ENCODE peak calls at places on chromosomes 4 and X, in four cellular contexts. E is K562, U is GM12878, A is GM12891. X is an unnamed sample.

GRCh38 chrX:27463187-27463586 is at the start of gene PPP4R3C:
- DNase-seq in E (no peak), U (no peak), A (no peak), X (no peak)

GRCh38 chrX:39875834-39876625 is 221.7 kb downstream of the BCOR start:
- DNase-seq in E (no peak), U (no peak), A (no peak), X (no peak)

GRCh38 chr4:137961051-137961438 is 281.1 kb downstream of the SLC7A11 start:
- DNase-seq in E (no peak), U (no peak), A (no peak), X (no peak)

GRCh38 chr4:186845137-186845842 is 121.6 kb upstream of the FAT1 start:
- DNase-seq in E (peak), U (no peak), A (no peak), X (no peak)

GRCh38 chr4:98181815-98182214 is 38.5 kb upstream of the STPG2 start:
- DNase-seq in E (no peak), U (no peak), A (no peak), X (no peak)

GRCh38 chr4:84381759-84382158 is 117.3 kb downstream of the NKX6-1 start:
- DNase-seq in E (no peak), U (no peak), A (no peak), X (no peak)

GRCh38 chr4:7817877-7818675 is 121.6 kb downstream of the AFAP1 start:
- DNase-seq in E (no peak), U (no peak), A (no peak), X (no peak)

GRCh38 chrX:71623714-71624113 is 5.4 kb upstream of the CXCR3 start:
- DNase-seq in E (no peak), U (no peak), A (no peak), X (no peak)

GRCh38 chr4:77952399-77952974 is 89.9 kb downstream of the MRPL1 start:
- DNase-seq in E (no peak), U (no peak), A (no peak), X (no peak)

GRCh38 chr4:40848251-40848650 is 98.5 kb downstream of the NSUN7 start:
- DNase-seq in E (no peak), U (no peak), A (no peak), X (no peak)

GRCh38 chr4:83852085-83852451 is 316.2 kb downstream of the GPAT3 start:
- DNase-seq in E (no peak), U (no peak), A (no peak), X (no peak)

GRCh38 chr4:77525538-77525937 is 80.1 kb upstream of the CXCL13 start:
- DNase-seq in E (no peak), U (no peak), A (no peak), X (no peak)

GRCh38 chr4:186347743-186348142 is 81.8 kb downstream of the F11 start:
- DNase-seq in E (no peak), U (no peak), A (no peak), X (no peak)

GRCh38 chr4:147927377-147928137 is 195.7 kb downstream of the ARHGAP10 start:
- DNase-seq in E (no peak), U (no peak), A (no peak), X (no peak)

GRCh38 chr4:166903408-166903807 is 330.9 kb downstream of the SPOCK3 start:
- DNase-seq in E (no peak), U (no peak), A (no peak), X (no peak)

GRCh38 chrX:9861711-9862110 is 75.5 kb downstream of the SHROOM2 start:
- DNase-seq in E (no peak), U (no peak), A (no peak), X (no peak)

GRCh38 chr4:175772170-175772685 is 39.8 kb downstream of the GPM6A start:
- DNase-seq in E (no peak), U (no peak), A (no peak), X (no peak)

GRCh38 chr4:33649015-33649414 is 2595.3 kb downstream of the ARAP2 start:
- DNase-seq in E (no peak), U (no peak), A (no peak), X (no peak)

GRCh38 chr4:123116412-123116811 is 194.0 kb upstream of the NUDT6 start:
- DNase-seq in E (no peak), U (no peak), A (no peak), X (no peak)

GRCh38 chrX:11953615-11954014 is 184.7 kb upstream of the FRMPD4 start:
- DNase-seq in E (no peak), U (no peak), A (no peak), X (no peak)

GRCh38 chrX:27728291-27728690 is 79.5 kb upstream of the MAGEB10 start:
- DNase-seq in E (no peak), U (no peak), A (no peak), X (no peak)

GRCh38 chrX:37420756-37421155 is 71.6 kb downstream of the PRRG1 start:
- DNase-seq in E (no peak), U (no peak), A (no peak), X (no peak)

GRCh38 chr4:69321153-69321729 is 41.0 kb downstream of the UGT2B28 start:
- DNase-seq in E (no peak), U (no peak), A (no peak), X (no peak)

GRCh38 chr4:48602222-48602621 is 112.2 kb downstream of the ZAR1 start:
- DNase-seq in E (no peak), U (no peak), A (no peak), X (no peak)

GRCh38 chrX:12360389-12360788 is 222.1 kb downstream of the FRMPD4 start:
- DNase-seq in E (no peak), U (no peak), A (no peak), X (no peak)

GRCh38 chr4:169270810-169271691 is at the start of gene SH3RF1:
- DNase-seq in E (peak), U (no peak), A (peak), X (peak)

GRCh38 chr4:109576462-109576861 is 16.4 kb downstream of the MCUB start:
- DNase-seq in E (peak), U (no peak), A (no peak), X (no peak)

GRCh38 chr4:175412161-175412560 is 399.9 kb downstream of the GPM6A start:
- DNase-seq in E (no peak), U (no peak), A (no peak), X (no peak)

GRCh38 chr4:8616831-8617230 is 24.3 kb downstream of the CPZ start:
- DNase-seq in E (no peak), U (no peak), A (no peak), X (no peak)

GRCh38 chrX:73855546-73855945 is 292.5 kb downstream of the CHIC1 start:
- DNase-seq in E (peak), U (peak), A (no peak), X (no peak)

GRCh38 chr4:74546020-74546419 is 101.1 kb downstream of the AREG start:
- DNase-seq in E (no peak), U (no peak), A (no peak), X (no peak)

GRCh38 chrX:41302293-41302868 is 31.6 kb upstream of the DDX3X start:
- DNase-seq in E (no peak), U (no peak), A (no peak), X (no peak)

GRCh38 chrX:276588-277171 is 4.5 kb upstream of the PLCXD1 start:
- DNase-seq in E (peak), U (no peak), A (no peak), X (no peak)

GRCh38 chrX:17685026-17685425 is 52.3 kb upstream of the SCML1 start:
- DNase-seq in E (no peak), U (no peak), A (no peak), X (no peak)

GRCh38 chrX:53440631-53441517 is 6.7 kb upstream of the HSD17B10 start:
- DNase-seq in E (no peak), U (no peak), A (no peak), X (peak)

GRCh38 chrX:132631579-132632232 is 142.9 kb upstream of the MBNL3 start:
- DNase-seq in E (peak), U (no peak), A (no peak), X (no peak)

GRCh38 chrX:135345328-135345645 is 36.0 kb downstream of the ETDC start:
- DNase-seq in E (no peak), U (no peak), A (no peak), X (no peak)

GRCh38 chrX:28586291-28586690 is 955 bp upstream of the IL1RAPL1 start:
- DNase-seq in E (no peak), U (no peak), A (no peak), X (no peak)

GRCh38 chr4:140764785-140765392 is 8.7 kb upstream of the TBC1D9 start:
- DNase-seq in E (no peak), U (no peak), A (no peak), X (no peak)

GRCh38 chr4:3344596-3344995 is 51.8 kb downstream of the RGS12 start:
- DNase-seq in E (no peak), U (no peak), A (no peak), X (no peak)
- TF ChIP-seq SPI1 in E (no peak), U (no peak), A (no peak), X (no peak)

DNA sequence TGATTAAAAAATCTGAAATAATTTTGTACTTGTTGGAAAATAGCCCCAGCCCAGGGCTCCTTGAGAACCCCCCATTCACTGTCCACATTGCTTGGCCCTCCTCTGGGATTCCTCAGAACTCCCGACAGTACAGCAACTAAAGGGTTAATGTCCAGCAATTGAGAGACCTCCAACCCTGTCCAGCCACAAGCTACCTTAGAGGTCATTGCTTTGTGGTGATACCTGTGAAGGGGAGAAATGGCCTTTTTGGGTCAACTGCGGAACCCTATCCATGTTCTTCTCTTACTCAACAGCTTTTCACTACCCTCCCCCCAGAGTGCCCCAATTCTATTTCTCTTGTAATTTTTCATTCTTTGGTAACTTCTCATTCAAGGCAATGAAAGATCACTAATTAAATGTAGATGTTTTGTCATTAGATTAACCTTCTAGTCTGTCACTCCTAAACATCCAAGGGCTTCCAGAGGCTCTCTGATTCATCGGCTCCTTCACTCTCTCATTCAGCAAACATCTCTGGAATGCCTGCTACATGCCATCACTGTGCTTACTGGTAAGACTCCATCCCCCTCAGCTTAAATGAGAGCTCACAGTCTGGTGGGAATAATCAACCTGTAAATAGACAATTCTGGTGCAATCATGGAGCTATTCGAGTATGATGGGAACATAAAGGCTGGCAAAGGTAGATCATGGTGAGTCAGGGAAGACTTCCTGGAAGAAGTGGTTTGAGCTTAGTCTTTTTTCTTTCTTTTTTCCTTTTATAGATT is 241.4 kb upstream of the PGRMC2 start:
- DNase-seq in E (no peak), U (no peak), A (no peak), X (no peak)
- TF ChIP-seq SPI1 in E (no peak), U (no peak), A (no peak), X (no peak)

DNA sequence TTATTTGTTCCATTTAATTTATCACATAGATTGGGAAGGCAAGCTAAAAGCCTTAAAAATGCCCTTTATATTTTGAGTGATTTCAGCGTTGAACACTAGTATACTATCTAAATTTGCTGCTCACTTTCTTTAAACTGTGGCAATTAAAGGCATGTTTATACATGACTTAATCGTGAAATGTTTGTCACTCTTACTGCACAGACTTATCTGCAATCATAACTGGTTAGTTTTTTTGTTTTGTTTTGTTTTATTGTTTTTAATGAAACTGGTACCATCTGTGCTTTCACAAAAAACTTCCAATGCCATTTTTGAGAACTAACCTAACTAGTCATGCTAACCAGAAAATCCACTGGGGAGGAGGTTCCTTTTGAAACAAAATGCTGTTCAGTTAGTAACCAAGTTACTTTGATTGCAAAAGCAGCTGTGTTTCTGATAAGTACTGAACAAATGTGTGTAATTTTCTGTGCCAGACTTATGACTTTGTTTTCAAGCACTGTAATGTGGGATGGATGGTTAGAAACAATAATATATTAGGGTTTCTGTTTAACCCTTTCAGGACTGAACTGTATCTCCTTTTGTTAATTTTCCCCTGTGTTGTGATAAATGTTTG is 56.1 kb downstream of the CCKAR start:
- DNase-seq in E (no peak), U (no peak), A (no peak), X (no peak)
- TF ChIP-seq SPI1 in E (no peak), U (no peak), A (no peak), X (no peak)

GRCh38 chrX:65601530-65602281 is 65.7 kb upstream of the MSN start:
- DNase-seq in E (no peak), U (no peak), A (no peak), X (peak)
- TF ChIP-seq SPI1 in E (no peak), U (no peak), A (peak), X (peak)

GRCh38 chr4:158020734-158021346 is 152.0 kb downstream of the GASK1B start:
- DNase-seq in E (no peak), U (no peak), A (no peak), X (no peak)
- TF ChIP-seq SPI1 in E (no peak), U (no peak), A (no peak), X (no peak)

GRCh38 chr4:173420324-173420752 is 21.4 kb upstream of the SCRG1 start:
- DNase-seq in E (peak), U (no peak), A (no peak), X (no peak)
- TF ChIP-seq SPI1 in E (no peak), U (no peak), A (no peak), X (no peak)

GRCh38 chr4:124641715-124642380 is 70.7 kb downstream of the ANKRD50 start:
- DNase-seq in E (no peak), U (no peak), A (no peak), X (peak)
- TF ChIP-seq SPI1 in E (no peak), U (no peak), A (no peak), X (no peak)

DNA sequence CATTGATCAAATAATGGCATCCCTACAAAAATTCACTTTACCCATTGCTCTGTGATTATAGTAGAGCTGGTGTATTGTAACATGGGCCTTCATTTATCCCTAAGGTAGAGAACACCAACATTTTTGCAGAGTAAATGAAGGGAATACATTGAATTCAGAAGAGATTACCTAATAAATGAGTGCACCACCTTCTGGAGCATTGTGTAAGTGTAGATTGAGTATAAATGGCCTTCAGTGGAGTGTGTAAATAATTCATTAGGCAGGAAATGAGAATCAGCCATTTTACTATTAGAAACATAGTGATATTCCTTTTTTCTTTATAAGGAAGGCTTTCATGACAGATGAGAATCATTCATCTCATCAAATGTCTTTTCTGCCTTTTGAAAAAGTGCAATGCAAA is 155.8 kb downstream of the FAM47B start:
- DNase-seq in E (no peak), U (no peak), A (no peak), X (no peak)
- TF ChIP-seq SPI1 in E (no peak), U (no peak), A (no peak), X (no peak)

GRCh38 chr4:24638396-24638875 is 54.1 kb upstream of the DHX15 start:
- DNase-seq in E (no peak), U (no peak), A (no peak), X (no peak)
- TF ChIP-seq SPI1 in E (no peak), U (no peak), A (no peak), X (no peak)

DNA sequence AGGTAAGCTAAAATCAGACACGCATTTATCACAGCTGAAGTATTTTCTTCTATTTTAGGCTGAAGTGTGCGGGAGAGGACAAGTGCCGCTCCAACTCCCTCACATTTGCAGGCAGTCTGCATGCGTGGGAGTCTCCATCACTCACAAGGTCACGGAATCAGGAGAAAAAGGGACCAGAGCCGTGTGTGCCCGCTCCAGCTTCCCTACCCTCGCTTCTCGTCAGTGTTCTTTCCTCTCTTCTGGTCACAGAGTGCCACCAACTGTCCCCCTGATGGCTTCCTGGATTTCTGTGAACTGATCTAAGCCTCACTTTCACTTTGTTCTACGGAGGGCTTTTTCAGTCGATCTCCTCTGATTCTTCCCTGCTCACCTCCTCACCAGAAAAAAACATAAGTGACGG is 407.3 kb upstream of the AADAT start:
- DNase-seq in E (no peak), U (peak), A (no peak), X (peak)
- TF ChIP-seq SPI1 in E (no peak), U (no peak), A (no peak), X (no peak)